ENCODE peak calls at places on chromosome 12, in nine cellular contexts. Z is stimulated activated naive CD8-positive, alpha-beta T cell treated with anti-CD3 and anti-CD28 coated beads, Interleukin-15, amount 100 ng/mL, for 72 hours; H is RPMI7951; V is Right ventricle myocardium superior; P is cardiac fibroblast; C is C1 segment of cervical spinal cord; A is B cell; X is DMS153; E is iris pigment epithelial cell. G is an unnamed sample.

GRCh38 chr12:2691001-2691339 is 103.8 kb upstream of the FKBP4 start:
- DNase-seq in Z (peak; percentile 68), H (peak; percentile 2), V (no peak), P (peak; percentile 12), C (no peak), A (peak; percentile 63), X (peak; percentile 26), E (peak; percentile 30), G (no peak)

GRCh38 chr12:112900298-112901145 is 6.2 kb upstream of the OAS1 start:
- DNase-seq in Z (peak; percentile 25), H (peak; percentile 57), V (no peak), P (peak; percentile 62), C (no peak), A (peak; percentile 36), X (peak; percentile 23), E (peak; percentile 44), G (peak; percentile 9)

GRCh38 chr12:12461281-12461922 is 101.3 kb downstream of the DUSP16 start:
- DNase-seq in Z (no peak), H (no peak), V (no peak), P (no peak), C (no peak), A (no peak), X (no peak), E (no peak), G (no peak)

GRCh38 chr12:120614873-120615272 is 25.6 kb upstream of the CABP1 start:
- DNase-seq in Z (no peak), H (no peak), V (no peak), P (no peak), C (no peak), A (no peak), X (no peak), E (no peak), G (no peak)

GRCh38 chr12:4044101-4044500 is 170.9 kb upstream of the PARP11 start:
- DNase-seq in Z (no peak), H (no peak), V (no peak), P (no peak), C (no peak), A (no peak), X (no peak), E (no peak), G (no peak)

GRCh38 chr12:131988054-131988796 is 38.5 kb downstream of the EP400 start:
- DNase-seq in Z (no peak), H (no peak), V (no peak), P (no peak), C (no peak), A (no peak), X (no peak), E (no peak), G (no peak)

GRCh38 chr12:6465467-6466183 is 4.9 kb downstream of the VAMP1 start:
- DNase-seq in Z (no peak), H (peak; percentile 61), V (no peak), P (peak; percentile 86), C (no peak), A (no peak), X (peak; percentile 39), E (peak; percentile 69), G (no peak)

GRCh38 chr12:2395352-2395977 is 342.7 kb downstream of the CACNA1C start:
- DNase-seq in Z (peak; percentile 20), H (peak; percentile 37), V (peak; percentile 74), P (peak; percentile 53), C (no peak), A (peak; percentile 44), X (no peak), E (peak; percentile 34), G (no peak)

GRCh38 chr12:120562906-120563305 is 18.3 kb downstream of the POP5 start:
- DNase-seq in Z (no peak), H (no peak), V (no peak), P (no peak), C (no peak), A (no peak), X (no peak), E (no peak), G (no peak)

GRCh38 chr12:113070117-113070906 is 13.8 kb downstream of the DTX1 start:
- DNase-seq in Z (peak; percentile 41), H (no peak), V (no peak), P (no peak), C (no peak), A (peak; percentile 97), X (no peak), E (no peak), G (no peak)

GRCh38 chr12:103680591-103681065 is 93.6 kb downstream of the STAB2 start:
- DNase-seq in Z (no peak), H (peak; percentile 21), V (peak; percentile 77), P (peak; percentile 76), C (no peak), A (no peak), X (no peak), E (no peak), G (no peak)

GRCh38 chr12:119096429-119097202 is 82.1 kb upstream of the HSPB8 start:
- DNase-seq in Z (no peak), H (no peak), V (no peak), P (no peak), C (no peak), A (no peak), X (no peak), E (no peak), G (no peak)

GRCh38 chr12:12081836-12082497 is 11.2 kb downstream of the BCL2L14 start:
- DNase-seq in Z (peak; percentile 10), H (peak; percentile 47), V (no peak), P (peak; percentile 68), C (no peak), A (no peak), X (peak; percentile 33), E (peak; percentile 44), G (peak; percentile 39)

G was measured in stromal cell of bone marrow.